ENCODE peak calls at places on chromosomes 16 and 17, in nine cellular contexts. A is A549, X is fibroblast of pulmonary artery, W is AG04449, E is uterus, U is heart right ventricle, L is cardiac fibroblast, J is lung, P is HepG2. V is an unnamed sample.

GRCh38 chr16:80852261-80852872 is 48.0 kb upstream of the CDYL2 start:
- DNase-seq in A (peak), X (peak), W (no peak), E (no peak), U (no peak), L (peak), J (no peak), P (peak), V (no peak)

GRCh38 chr17:72502111-72502939 is 381.5 kb downstream of the SOX9 start:
- DNase-seq in A (peak), X (peak), W (no peak), E (no peak), U (no peak), L (peak), J (no peak), P (peak), V (peak)

GRCh38 chr17:48497103-48497502 is 33.7 kb downstream of the HOXB1 start:
- DNase-seq in A (no peak), X (peak), W (no peak), E (no peak), U (no peak), L (no peak), J (no peak), P (no peak), V (no peak)

GRCh38 chr16:24049113-24049512 is 207.0 kb upstream of the CACNG3 start:
- DNase-seq in A (no peak), X (no peak), W (no peak), E (no peak), U (no peak), L (no peak), J (no peak), P (no peak), V (no peak)

GRCh38 chr16:30925646-30926332 is 2.4 kb downstream of the FBXL19 start:
- DNase-seq in A (no peak), X (no peak), W (no peak), E (no peak), U (no peak), L (no peak), J (no peak), P (no peak), V (no peak)

GRCh38 chr17:28807925-28808641 is 34.5 kb downstream of the FAM222B start:
- DNase-seq in A (peak), X (peak), W (peak), E (no peak), U (no peak), L (peak), J (no peak), P (peak), V (peak)

GRCh38 chr17:14580494-14580893 is 279.6 kb downstream of the HS3ST3B1 start:
- DNase-seq in A (no peak), X (no peak), W (no peak), E (no peak), U (no peak), L (no peak), J (no peak), P (no peak), V (no peak)

GRCh38 chr16:29148867-29149272 is 164.0 kb downstream of the LAT start:
- DNase-seq in A (no peak), X (no peak), W (no peak), E (no peak), U (no peak), L (no peak), J (peak), P (no peak), V (no peak)

GRCh38 chr17:81825841-81826471 is 7.1 kb downstream of the MCRIP1 start:
- DNase-seq in A (no peak), X (no peak), W (no peak), E (no peak), U (no peak), L (no peak), J (no peak), P (peak), V (no peak)

GRCh38 chr17:57714660-57715059 is 30.4 kb downstream of the CCDC182 start:
- DNase-seq in A (no peak), X (no peak), W (no peak), E (no peak), U (no peak), L (no peak), J (no peak), P (no peak), V (no peak)

GRCh38 chr17:51700011-51700760 is 439.8 kb downstream of the UTP18 start:
- DNase-seq in A (no peak), X (no peak), W (no peak), E (no peak), U (no peak), L (no peak), J (no peak), P (no peak), V (no peak)

GRCh38 chr17:6667516-6667915 is 16.0 kb downstream of the C17orf100 start:
- DNase-seq in A (no peak), X (no peak), W (no peak), E (no peak), U (no peak), L (no peak), J (no peak), P (no peak), V (no peak)

GRCh38 chr17:9026741-9027140 is 5.4 kb downstream of the NTN1 start:
- DNase-seq in A (no peak), X (no peak), W (no peak), E (no peak), U (no peak), L (no peak), J (no peak), P (no peak), V (no peak)

GRCh38 chr17:9022553-9023388 is 1.5 kb downstream of the NTN1 start:
- DNase-seq in A (peak), X (peak), W (no peak), E (no peak), U (no peak), L (peak), J (no peak), P (no peak), V (no peak)

GRCh38 chr17:9021985-9022552 is 759 bp downstream of the NTN1 start:
- DNase-seq in A (no peak), X (peak), W (no peak), E (peak), U (peak), L (peak), J (no peak), P (no peak), V (no peak)

GRCh38 chr17:9023389-9024210 is 2.3 kb downstream of the NTN1 start:
- DNase-seq in A (no peak), X (no peak), W (no peak), E (no peak), U (no peak), L (no peak), J (no peak), P (no peak), V (no peak)

DNA sequence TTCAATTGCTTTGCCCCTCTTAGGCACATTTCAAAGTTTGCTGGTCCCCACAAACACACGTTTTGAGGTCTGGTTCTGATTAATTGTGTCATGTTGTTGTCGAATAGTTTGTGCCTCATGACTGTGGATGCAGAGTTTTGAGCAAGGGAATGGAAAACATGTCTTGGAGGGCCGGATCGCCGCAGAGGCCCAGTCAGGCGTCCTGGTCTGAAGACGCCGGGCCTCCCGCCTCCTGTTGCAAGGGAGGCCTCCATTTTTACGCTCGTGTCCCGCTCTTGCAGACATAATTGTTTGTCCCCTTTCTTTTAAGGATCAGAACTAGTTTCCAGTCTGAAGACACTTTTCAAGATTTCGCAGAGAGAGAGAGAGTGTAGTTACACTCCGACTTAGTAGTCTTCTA is 3.2 kb downstream of the NTN1 start:
- DNase-seq in A (no peak), X (no peak), W (no peak), E (no peak), U (no peak), L (no peak), J (no peak), P (no peak), V (no peak)
- H3K4me3 ChIP-seq in A (no peak), X (no peak), W (no peak), E (no peak), U (no peak), L (no peak), J (no peak), P (no peak), V (no peak)

DNA sequence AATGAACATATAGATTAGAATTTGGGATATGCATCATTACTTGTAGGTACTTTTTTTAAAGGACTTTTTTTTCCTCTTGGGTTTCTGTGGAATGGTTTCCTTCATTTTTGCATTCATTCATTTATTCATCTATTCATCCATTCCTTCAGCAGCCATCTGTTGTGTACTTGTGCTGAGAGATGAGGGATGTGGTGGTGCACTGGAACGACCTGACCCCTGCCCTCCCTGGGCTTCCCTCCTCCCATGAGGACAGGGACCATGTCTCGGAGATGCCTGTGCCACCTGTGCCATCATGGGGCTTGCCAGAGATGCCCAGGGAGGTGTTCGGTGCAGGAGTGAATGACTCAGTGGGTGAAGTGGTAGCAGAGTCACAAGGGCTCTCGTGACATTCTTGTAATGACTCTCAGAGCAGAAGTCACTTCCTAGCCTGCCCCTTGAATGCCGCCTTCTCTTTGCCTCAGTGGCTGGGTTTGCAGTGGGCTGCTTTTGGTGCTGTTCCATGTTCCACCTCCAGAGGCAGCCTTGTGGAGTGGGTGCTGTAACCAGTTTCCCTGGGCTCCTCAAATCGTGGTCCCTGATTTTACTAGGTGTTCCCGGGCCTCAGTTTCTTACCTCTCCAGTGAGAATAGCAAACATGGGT is 43.9 kb downstream of the CLEC16A start:
- DNase-seq in A (no peak), X (no peak), W (no peak), E (no peak), U (no peak), L (no peak), J (peak), P (no peak), V (no peak)
- TF ChIP-seq CTCF in A (no peak), X (peak), W (peak), E (no peak), U (peak), L (peak), J (no peak), P (peak), V (peak)

GRCh38 chr16:3038256-3038655 is 1.5 kb upstream of the BICDL2 start:
- DNase-seq in A (no peak), X (peak), W (no peak), E (no peak), U (no peak), L (no peak), J (peak), P (peak), V (no peak)

GRCh38 chr16:3045758-3046505 is 429 bp upstream of the MMP25 start:
- DNase-seq in A (no peak), X (no peak), W (no peak), E (no peak), U (no peak), L (no peak), J (no peak), P (no peak), V (no peak)

GRCh38 chr16:3044708-3045107 is 1.7 kb upstream of the MMP25 start:
- DNase-seq in A (no peak), X (no peak), W (no peak), E (no peak), U (no peak), L (no peak), J (no peak), P (no peak), V (no peak)

GRCh38 chr16:3038896-3039295 is 2.2 kb upstream of the BICDL2 start:
- DNase-seq in A (no peak), X (no peak), W (no peak), E (no peak), U (no peak), L (no peak), J (no peak), P (no peak), V (no peak)

DNA sequence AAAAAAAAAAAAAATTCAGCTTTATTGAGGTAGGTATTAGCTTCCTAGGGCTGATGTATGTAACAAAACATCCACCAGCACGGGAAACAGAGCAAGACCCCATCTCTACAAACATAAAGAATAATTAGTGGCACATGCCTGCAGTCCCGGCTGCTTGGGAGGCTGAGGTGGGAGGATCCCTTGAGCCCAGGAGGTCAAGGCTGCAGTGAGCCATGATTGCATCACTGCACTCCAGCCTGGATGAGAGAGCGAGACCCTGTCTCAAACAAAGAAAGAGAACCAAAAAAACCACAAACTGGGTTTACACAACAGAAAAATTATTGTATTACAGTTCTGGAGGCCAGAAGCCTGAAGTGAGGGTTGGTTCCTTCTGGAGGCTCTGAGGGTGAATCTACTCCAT is 4.0 kb upstream of the MMP25 start:
- DNase-seq in A (no peak), X (no peak), W (no peak), E (no peak), U (no peak), L (no peak), J (no peak), P (no peak), V (no peak)
- H3K4me3 ChIP-seq in A (no peak), X (no peak), W (no peak), E (no peak), U (no peak), L (no peak), J (no peak), P (no peak), V (no peak)

GRCh38 chr16:3046506-3047386 is at the start of gene MMP25:
- DNase-seq in A (no peak), X (no peak), W (no peak), E (no peak), U (no peak), L (no peak), J (no peak), P (no peak), V (no peak)
- TF ChIP-seq CTCF in A (no peak), X (no peak), W (no peak), E (no peak), U (no peak), L (no peak), J (no peak), P (no peak), V (no peak)

GRCh38 chr17:79825580-79825921 is 13.7 kb downstream of the CBX4 start:
- DNase-seq in A (no peak), X (no peak), W (no peak), E (no peak), U (no peak), L (no peak), J (no peak), P (no peak), V (no peak)
- H3K4me3 ChIP-seq in A (no peak), X (no peak), W (no peak), E (no peak), U (no peak), L (no peak), J (no peak), P (no peak), V (no peak)

GRCh38 chr17:38671939-38672720 is 2.6 kb downstream of the EPOP start:
- DNase-seq in A (no peak), X (no peak), W (no peak), E (no peak), U (no peak), L (no peak), J (no peak), P (no peak), V (no peak)
- TF ChIP-seq CTCF in A (no peak), X (no peak), W (no peak), E (no peak), U (no peak), L (no peak), J (no peak), P (no peak), V (no peak)